ENCODE peak calls at places on chromosome 11, in nine cellular contexts. V is naive thymus-derived CD4-positive, alpha-beta T cell; F is uterus; C is thoracic aorta; Q is CD4-positive, CD25-positive, alpha-beta regulatory T cell; T is fibroblast of lung; M is neuronal stem cell; Z is cardiac muscle cell; R is prostate gland. S is an unnamed sample.

GRCh38 chr11:35167451-35167954 is 28.5 kb downstream of the CD44 start:
- DNase-seq in Q (no peak), F (peak; percentile 45), Z (no peak), T (peak; percentile 56), R (no peak), C (no peak), M (no peak), V (no peak), S (no peak)

GRCh38 chr11:92765965-92766371 is 203.5 kb upstream of the MTNR1B start:
- DNase-seq in T (peak; percentile 56), M (peak; percentile 12), Z (no peak), R (no peak), Q (no peak), F (peak; percentile 44), C (no peak), V (peak; percentile 7), S (no peak)

GRCh38 chr11:113022267-113022666 is 61.0 kb downstream of the NCAM1 start:
- DNase-seq in M (no peak), T (peak; percentile 58), F (no peak), Z (no peak), Q (no peak), R (no peak), V (no peak), C (no peak), S (no peak)

GRCh38 chr11:104064016-104064630 is 27.7 kb downstream of the DDI1 start:
- DNase-seq in F (no peak), T (no peak), R (no peak), M (no peak), V (no peak), Z (no peak), C (no peak), Q (no peak), S (no peak)

GRCh38 chr11:108960498-108960897 is 295.6 kb downstream of the DDX10 start:
- DNase-seq in Z (no peak), T (no peak), R (no peak), F (no peak), Q (no peak), M (no peak), C (no peak), V (no peak), S (no peak)

GRCh38 chr11:45926536-45927331 is 4.3 kb downstream of the LARGE2 start:
- DNase-seq in M (no peak), Z (no peak), Q (no peak), C (no peak), T (no peak), V (no peak), R (no peak), F (peak; percentile 11), S (peak; percentile 59)

GRCh38 chr11:126363706-126364245 is 8.3 kb downstream of the ST3GAL4 start:
- DNase-seq in M (no peak), Z (no peak), Q (no peak), V (no peak), T (no peak), R (no peak), F (no peak), C (no peak), S (no peak)

GRCh38 chr11:36451681-36452080 is 58.4 kb downstream of the TRAF6 start:
- DNase-seq in Z (no peak), M (no peak), T (no peak), R (no peak), F (no peak), C (no peak), Q (no peak), V (no peak), S (no peak)

GRCh38 chr11:67286621-67287333 is 2.3 kb upstream of the ANKRD13D start:
- DNase-seq in T (no peak), C (no peak), Q (peak; percentile 34), Z (no peak), V (no peak), M (no peak), F (no peak), R (no peak), S (no peak)

GRCh38 chr11:45725776-45726606 is 60.6 kb upstream of the CHST1 start:
- DNase-seq in Z (no peak), C (no peak), V (no peak), R (no peak), F (no peak), T (no peak), M (no peak), Q (no peak), S (no peak)

GRCh38 chr11:766941-767210 is 10.4 kb downstream of the GATD1 start:
- DNase-seq in T (no peak), C (no peak), F (no peak), M (no peak), Q (no peak), Z (no peak), R (no peak), V (no peak), S (no peak)

GRCh38 chr11:75472081-75472732 is 39.2 kb upstream of the KLHL35 start:
- DNase-seq in R (no peak), Q (no peak), M (no peak), Z (no peak), C (no peak), V (no peak), F (no peak), T (no peak), S (no peak)

GRCh38 chr11:32430586-32431357 is 4.6 kb downstream of the WT1 start:
- DNase-seq in F (peak; percentile 54), M (no peak), V (no peak), Z (peak; percentile 61), Q (no peak), C (no peak), T (no peak), R (no peak), S (no peak)

GRCh38 chr11:111977141-111978027 is 40.2 kb downstream of the DIXDC1 start:
- DNase-seq in T (peak; percentile 57), V (peak; percentile 18), M (peak; percentile 46), R (peak; percentile 69), C (peak; percentile 52), F (peak; percentile 68), Z (peak; percentile 61), Q (peak; percentile 18), S (peak; percentile 85)
- H3K27ac ChIP-seq in T (no peak overlapping the region), V (no peak overlapping the region), M (no peak overlapping the region), R (peak overlapping the region; percentile 86), C (peak overlapping the region; percentile 94), F (peak overlapping the region; percentile 95), Z (peak overlapping the region; percentile 84), Q (no peak overlapping the region), S (peak overlapping the region; percentile 75)

GRCh38 chr11:118438314-118438931 is 2.1 kb downstream of the KMT2A start:
- DNase-seq in V (peak; percentile 78), Z (peak; percentile 74), F (peak; percentile 35), T (peak; percentile 87), Q (peak; percentile 74), R (peak; percentile 68), M (no peak), C (no peak), S (peak; percentile 65)
- H3K4me1 ChIP-seq in V (peaks cover 51% of the 10 kb centered on the region), Z (peaks cover 24% of the 10 kb centered on the region), F (no peaks in the 10 kb centered on the region), T (peaks cover 15% of the 10 kb centered on the region), Q (peaks cover 69% of the 10 kb centered on the region), R (peaks cover 7% of the 10 kb centered on the region), M (peaks cover 22% of the 10 kb centered on the region), C (peaks cover 59% of the 10 kb centered on the region), S (peaks cover 72% of the 10 kb centered on the region)

GRCh38 chr11:3020011-3020410 is 27.9 kb upstream of the NAP1L4 start:
- DNase-seq in T (no peak), F (no peak), M (no peak), C (no peak), Z (no peak), Q (no peak), R (no peak), V (no peak), S (no peak)
- H3K36me3 ChIP-seq in T (peaks cover 31% of the 10 kb centered on the region), F (no peaks in the 10 kb centered on the region), M (peaks cover 82% of the 10 kb centered on the region), C (peaks cover 56% of the 10 kb centered on the region), Z (peaks cover 29% of the 10 kb centered on the region), Q (peaks cover 49% of the 10 kb centered on the region), R (peaks cover 3% of the 10 kb centered on the region), V (no peaks in the 10 kb centered on the region), S (peaks cover 61% of the 10 kb centered on the region)

DNA sequence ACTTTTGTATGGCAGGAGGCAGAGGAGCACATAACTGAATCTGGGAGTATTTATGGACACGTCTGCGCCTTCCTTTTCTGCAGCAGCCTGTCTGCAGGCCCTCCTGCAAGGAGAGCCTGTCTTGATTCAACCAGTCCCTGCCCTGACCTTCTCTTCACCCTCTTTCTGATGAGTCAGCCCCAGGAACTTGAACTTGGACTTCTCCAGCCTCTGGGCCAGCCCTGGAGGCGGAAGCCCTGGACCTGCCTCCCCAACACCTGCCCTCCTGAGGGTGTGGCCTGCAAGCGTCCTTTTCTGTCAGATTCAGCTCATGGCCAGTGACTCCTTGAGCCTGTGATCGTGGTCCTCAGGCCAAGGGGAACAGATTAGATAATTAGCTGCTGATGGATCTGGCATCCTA is 20.0 kb downstream of the DAGLA start:
- DNase-seq in M (no peak), R (peak; percentile 44), Q (no peak), T (peak; percentile 64), C (no peak), Z (peak; percentile 33), V (no peak), F (no peak), S (no peak)
- H3K27ac ChIP-seq in M (no peak overlapping the region), R (peak overlapping the region; percentile 98), Q (no peak overlapping the region), T (no peak overlapping the region), C (no peak overlapping the region), Z (no peak overlapping the region), V (no peak overlapping the region), F (no peak overlapping the region), S (peak overlapping the region; percentile 18)

DNA sequence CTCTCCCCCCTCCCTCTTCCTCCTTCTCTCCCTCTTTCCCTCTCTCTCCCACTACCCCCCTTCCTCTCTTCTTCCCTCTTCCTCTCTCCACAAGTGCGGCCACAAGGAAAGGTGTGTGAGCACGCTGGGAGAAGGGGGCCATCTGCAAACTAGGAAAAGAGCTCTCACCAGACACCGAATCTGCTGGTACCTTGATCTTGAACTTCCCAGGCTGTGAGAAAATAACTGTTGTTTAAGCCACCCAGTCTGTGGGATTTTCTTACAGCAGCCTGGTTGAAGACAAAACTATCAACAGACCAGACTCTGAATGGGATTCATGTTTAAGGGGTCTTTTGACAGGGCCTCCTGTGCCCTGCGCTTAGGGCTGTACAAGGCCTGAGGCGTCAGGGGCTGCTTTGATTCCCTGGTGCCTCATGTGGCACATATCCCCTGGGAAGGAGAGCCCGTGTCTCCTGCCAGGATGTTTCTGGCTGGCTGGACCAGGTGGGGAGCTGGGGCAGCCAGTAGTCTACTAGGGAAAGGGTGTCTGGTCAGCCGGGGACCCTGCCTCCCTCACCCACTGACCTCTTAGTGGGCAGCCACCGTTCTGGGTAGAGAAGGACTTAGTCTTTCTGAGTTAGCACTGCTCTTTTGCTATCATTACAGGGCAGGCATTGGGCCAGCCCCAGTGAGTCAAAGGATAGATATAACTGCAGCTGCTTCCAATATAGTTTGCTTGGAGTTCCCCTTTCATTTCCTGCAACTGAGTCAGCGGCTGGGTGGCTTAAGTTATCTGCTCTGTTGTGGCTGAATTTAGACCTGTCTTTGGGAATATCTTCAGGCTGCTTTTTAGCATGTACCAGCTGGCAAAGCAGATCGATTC is 6.2 kb downstream of the PANX1 start:
- DNase-seq in M (no peak), C (peak; percentile 77), V (no peak), R (no peak), F (peak; percentile 81), Q (no peak), T (peak; percentile 96), Z (no peak), S (no peak)
- H3K4me1 ChIP-seq in M (peaks cover 15% of the 10 kb centered on the region), C (peaks cover 77% of the 10 kb centered on the region), V (peaks cover 12% of the 10 kb centered on the region), R (peaks cover 3% of the 10 kb centered on the region), F (peaks cover 5% of the 10 kb centered on the region), Q (peaks cover 28% of the 10 kb centered on the region), T (peaks cover 27% of the 10 kb centered on the region), Z (peaks cover 12% of the 10 kb centered on the region), S (peaks cover 67% of the 10 kb centered on the region)

GRCh38 chr11:38667359-38667758 is 2069.3 kb upstream of the RAG2 start:
- DNase-seq in R (no peak), Z (no peak), Q (no peak), F (no peak), M (no peak), T (no peak), V (no peak), C (no peak), S (no peak)
- H3K36me3 ChIP-seq in R (no peaks in the 10 kb centered on the region), Z (no peaks in the 10 kb centered on the region), Q (no peaks in the 10 kb centered on the region), F (no peaks in the 10 kb centered on the region), M (no peaks in the 10 kb centered on the region), T (no peaks in the 10 kb centered on the region), V (no peaks in the 10 kb centered on the region), C (no peaks in the 10 kb centered on the region), S (no peaks in the 10 kb centered on the region)